ENCODE peak calls at places on chromosomes 13 and 19, in five cellular contexts. I is MCF 10A, N is IMR-90, X is brain microvascular endothelial cell, D is fibroblast of pulmonary artery. K is an unnamed sample.

GRCh38 chr13:114282143-114282685 is 813 bp downstream of the UPF3A start:
- DNase-seq in I (peak), N (peak), X (peak), D (peak), K (peak)

GRCh38 chr13:98664047-98664446 is 87.1 kb upstream of the STK24 start:
- DNase-seq in I (peak), N (peak), X (peak), D (peak), K (no peak)

GRCh38 chr13:39051157-39051556 is 12.9 kb downstream of the NHLRC3 start:
- DNase-seq in I (peak), N (peak), X (no peak), D (peak), K (no peak)

GRCh38 chr13:94854688-94855087 is 142.3 kb upstream of the SOX21 start:
- DNase-seq in I (no peak), N (no peak), X (no peak), D (no peak), K (no peak)

GRCh38 chr13:99087954-99088491 is 110.2 kb upstream of the DOCK9 start:
- DNase-seq in I (no peak), N (no peak), X (no peak), D (no peak), K (peak)

GRCh38 chr13:43072394-43072793 is 49.0 kb downstream of the DNAJC15 start:
- DNase-seq in I (peak), N (no peak), X (no peak), D (peak), K (no peak)

GRCh38 chr13:75384881-75385707 is 96.9 kb downstream of the TBC1D4 start:
- DNase-seq in I (no peak), N (no peak), X (no peak), D (no peak), K (no peak)

GRCh38 chr13:83732755-83733154 is 149.5 kb downstream of the SLITRK1 start:
- DNase-seq in I (no peak), N (no peak), X (no peak), D (no peak), K (no peak)

GRCh38 chr19:31591258-31591657 is 242.0 kb upstream of the TSHZ3 start:
- DNase-seq in I (no peak), N (no peak), X (no peak), D (no peak), K (no peak)

GRCh38 chr19:6465006-6465405 is 935 bp downstream of the CRB3 start:
- DNase-seq in I (no peak), N (no peak), X (no peak), D (no peak), K (no peak)

GRCh38 chr19:52270266-52270885 is 989 bp downstream of the ZNF766 start:
- DNase-seq in I (no peak), N (peak), X (no peak), D (no peak), K (peak)

GRCh38 chr19:18466354-18466753 is 28.4 kb upstream of the ISYNA1 start:
- DNase-seq in I (no peak), N (no peak), X (no peak), D (no peak), K (no peak)

GRCh38 chr19:6729573-6730152 is 7.7 kb downstream of the GPR108 start:
- DNase-seq in I (no peak), N (no peak), X (no peak), D (no peak), K (no peak)

DNA sequence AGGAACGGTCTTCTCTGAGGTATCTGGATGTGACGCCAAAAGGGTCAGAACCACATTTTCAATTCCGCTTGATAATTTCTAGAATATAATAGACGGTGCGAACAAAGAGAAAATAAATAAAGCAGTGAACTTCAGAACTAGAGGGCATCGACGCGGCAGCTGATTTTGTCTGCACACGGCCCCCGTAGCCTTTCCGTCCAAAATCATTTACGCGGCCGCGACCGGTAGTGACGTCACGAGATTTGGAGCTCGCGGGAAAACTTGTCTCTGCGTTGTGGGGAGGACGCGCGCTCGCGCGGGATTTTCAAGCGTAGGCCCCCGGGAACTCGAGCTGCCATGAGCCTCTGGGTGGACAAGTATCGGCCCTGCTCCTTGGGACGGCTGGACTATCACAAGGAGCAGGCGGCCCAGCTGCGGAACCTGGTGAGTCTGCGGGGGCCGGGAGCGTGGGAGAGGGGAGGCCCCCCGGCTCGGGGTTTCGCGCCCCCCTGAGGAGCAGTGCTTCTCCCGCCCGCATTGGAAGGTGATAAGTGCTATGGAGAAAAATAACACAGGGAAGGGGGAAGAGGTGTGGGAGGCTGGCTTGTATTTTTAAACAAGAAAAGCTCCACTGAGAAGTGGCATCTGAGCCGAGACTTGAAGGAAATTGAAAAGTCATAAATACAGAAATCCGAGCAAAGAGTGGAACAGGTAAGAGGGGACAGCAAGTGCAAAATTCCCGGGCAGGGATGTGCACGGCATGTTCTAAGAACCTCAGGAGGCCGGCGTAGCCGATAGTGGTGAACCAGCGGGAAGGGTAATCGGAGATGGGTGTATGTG is at the start of gene RFC3:
- DNase-seq in I (peak), N (peak), X (peak), D (peak), K (peak)
- TF ChIP-seq CTCF in I (no peak), N (no peak), X (no peak), D (no peak), K (no peak)

GRCh38 chr19:17080441-17080803 is 4.8 kb downstream of the MYO9B start:
- DNase-seq in I (no peak), N (no peak), X (no peak), D (no peak), K (no peak)
- TF ChIP-seq CTCF in I (no peak), N (no peak), X (no peak), D (no peak), K (no peak)

DNA sequence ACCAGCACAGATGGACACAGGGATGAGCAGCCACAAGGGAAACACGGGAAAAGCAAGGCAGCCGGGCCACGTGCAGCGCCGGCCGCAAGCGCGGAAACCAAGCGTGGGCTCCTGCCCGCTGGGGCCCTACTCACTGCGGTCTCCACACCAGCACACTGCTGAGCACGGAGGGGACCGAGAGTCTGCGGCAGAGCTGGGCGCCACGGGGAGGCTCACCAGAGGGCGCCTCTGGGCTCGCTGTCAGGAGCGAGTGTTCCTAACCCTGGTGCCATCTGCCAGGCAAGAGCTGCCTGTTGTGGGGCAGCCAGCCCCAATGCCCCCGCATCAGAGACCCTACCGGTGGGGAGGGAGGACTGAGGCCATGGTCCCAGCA is 26.5 kb downstream of the MPND start:
- DNase-seq in I (peak), N (peak), X (no peak), D (no peak), K (peak)
- TF ChIP-seq CTCF in I (peak), N (peak), X (peak), D (peak), K (no peak)

DNA sequence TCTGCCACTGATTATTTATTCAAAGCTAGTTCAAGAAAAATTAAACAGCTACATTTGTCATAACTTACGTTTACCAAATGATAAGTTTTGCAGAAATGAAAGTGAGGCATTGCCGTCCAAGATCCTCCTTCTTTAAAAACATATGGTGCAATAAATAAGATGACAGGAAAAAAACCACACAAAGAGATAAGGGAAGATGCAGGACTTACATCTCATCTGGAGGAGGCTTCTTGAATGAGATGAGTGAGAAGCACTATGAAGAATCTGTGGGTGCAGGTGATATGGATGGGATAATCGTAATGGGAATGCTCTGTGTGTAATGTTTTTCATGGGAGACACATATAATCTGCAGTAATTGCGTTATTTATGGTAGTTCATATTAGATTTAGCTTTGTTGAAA is 12.4 kb downstream of the TNFSF13B start:
- DNase-seq in I (no peak), N (no peak), X (no peak), D (no peak), K (no peak)
- TF ChIP-seq CTCF in I (no peak), N (no peak), X (no peak), D (no peak), K (no peak)

GRCh38 chr13:107907065-107907464 is 308.3 kb downstream of the LIG4 start:
- DNase-seq in I (no peak), N (peak), X (peak), D (no peak), K (no peak)

GRCh38 chr13:107901230-107901629 is 314.1 kb downstream of the LIG4 start:
- DNase-seq in I (no peak), N (no peak), X (no peak), D (no peak), K (no peak)

GRCh38 chr13:107900775-107901174 is 314.6 kb downstream of the LIG4 start:
- DNase-seq in I (peak), N (peak), X (peak), D (peak), K (no peak)

GRCh38 chr13:107901996-107902562 is 313.3 kb downstream of the LIG4 start:
- DNase-seq in I (no peak), N (no peak), X (no peak), D (no peak), K (no peak)

DNA sequence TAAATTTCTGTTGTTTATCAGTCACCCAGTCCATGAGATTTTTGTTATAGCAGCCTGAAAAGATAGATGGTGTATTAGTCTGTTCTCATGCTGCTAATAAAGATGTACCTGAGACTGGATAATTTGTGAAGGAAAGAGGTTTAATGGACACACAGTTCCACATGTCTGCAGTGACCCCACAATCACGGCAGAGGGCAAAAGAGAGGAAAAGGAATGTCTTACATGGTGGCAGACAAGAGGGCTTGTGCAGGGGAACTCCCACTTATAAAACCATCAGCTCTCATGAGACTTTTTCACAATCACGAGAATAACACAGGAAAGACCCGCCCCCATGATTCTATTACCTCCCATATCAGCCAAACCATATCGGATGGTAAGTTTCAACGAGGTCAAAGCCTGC is 309.2 kb downstream of the LIG4 start:
- DNase-seq in I (peak), N (no peak), X (no peak), D (no peak), K (no peak)
- TF ChIP-seq CTCF in I (no peak), N (no peak), X (no peak), D (no peak), K (no peak)

DNA sequence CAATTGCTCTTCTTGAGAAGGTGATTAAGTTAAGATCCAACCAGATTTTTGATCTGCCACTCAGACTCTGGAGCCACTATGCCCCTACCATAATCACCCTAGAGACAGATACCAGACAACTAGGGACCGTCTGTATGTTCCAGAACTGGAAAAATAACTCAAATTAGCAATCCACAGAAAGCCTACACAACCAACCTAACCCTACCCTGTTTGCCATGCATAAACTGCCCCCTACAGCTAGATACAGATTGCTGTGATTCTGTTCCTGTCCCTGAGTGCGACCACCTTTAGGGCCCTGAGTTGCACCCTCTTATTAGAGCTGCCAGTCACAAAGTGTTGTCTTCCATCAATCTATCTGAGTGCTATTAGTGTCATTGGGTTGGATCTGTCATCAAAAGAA is 929.8 kb upstream of the SLITRK1 start:
- DNase-seq in I (no peak), N (no peak), X (no peak), D (no peak), K (no peak)
- TF ChIP-seq CTCF in I (no peak), N (no peak), X (no peak), D (no peak), K (no peak)

GRCh38 chr19:58553799-58554493 is 959 bp downstream of the CHMP2A start:
- DNase-seq in I (no peak), N (no peak), X (no peak), D (no peak), K (no peak)

GRCh38 chr19:58556633-58557252 is 1.7 kb downstream of the UBE2M start:
- DNase-seq in I (no peak), N (no peak), X (no peak), D (no peak), K (no peak)

GRCh38 chr19:58555369-58555885 is 522 bp upstream of the CHMP2A start:
- DNase-seq in I (no peak), N (no peak), X (no peak), D (no peak), K (no peak)

GRCh38 chr19:58555920-58556632 is 1.2 kb upstream of the CHMP2A start:
- DNase-seq in I (no peak), N (no peak), X (no peak), D (no peak), K (no peak)

DNA sequence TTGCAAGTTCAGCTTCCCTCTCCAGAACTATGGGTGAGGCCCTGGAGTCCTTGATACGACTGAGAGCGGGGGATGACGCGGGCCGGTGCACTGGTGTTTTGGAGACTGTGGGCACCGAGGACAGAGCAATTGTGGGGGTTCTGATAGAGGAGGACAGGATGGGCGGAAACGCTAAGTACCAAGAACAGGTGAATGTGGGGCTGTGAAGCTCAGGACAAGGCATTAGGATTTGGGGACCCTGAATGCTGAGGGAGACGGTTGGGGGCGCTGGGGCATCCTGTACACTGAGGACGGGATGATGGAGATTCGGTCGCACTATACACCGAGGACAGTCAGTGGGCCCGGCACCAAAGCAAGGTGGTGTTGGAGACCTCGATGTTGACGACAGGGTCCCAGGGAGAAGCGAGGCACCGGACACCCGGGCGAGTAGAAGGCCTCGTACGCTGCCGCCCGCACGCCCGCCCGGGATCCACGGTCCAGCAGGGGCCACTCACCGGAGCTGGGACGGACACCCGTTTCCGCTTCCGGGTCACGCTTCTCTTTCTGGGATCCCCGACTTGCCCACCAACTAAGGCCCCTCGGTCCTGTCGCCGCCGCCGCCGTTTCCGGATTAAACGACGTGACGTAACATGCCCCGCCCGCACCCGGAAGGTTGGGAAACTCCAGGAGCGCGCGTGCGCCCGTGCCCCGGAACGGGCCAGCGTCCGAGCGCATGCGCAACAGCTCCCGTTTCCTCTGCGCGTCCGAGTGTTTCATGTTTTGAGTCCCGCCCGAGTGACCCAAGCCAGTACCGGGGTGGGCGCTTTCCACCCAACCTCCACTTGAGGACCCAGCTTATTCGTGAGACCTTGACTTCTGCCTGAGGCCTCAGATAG is at the start of gene CHMP2A:
- DNase-seq in I (peak), N (peak), X (peak), D (peak), K (peak)
- TF ChIP-seq CTCF in I (no peak), N (no peak), X (no peak), D (no peak), K (no peak)

GRCh38 chr19:29890392-29890791 is 51.6 kb upstream of the URI1 start:
- DNase-seq in I (no peak), N (no peak), X (no peak), D (no peak), K (no peak)

GRCh38 chr19:29886535-29886934 is 55.5 kb upstream of the URI1 start:
- DNase-seq in I (no peak), N (no peak), X (no peak), D (no peak), K (no peak)

GRCh38 chr19:29889702-29890101 is 52.3 kb upstream of the URI1 start:
- DNase-seq in I (no peak), N (no peak), X (no peak), D (no peak), K (no peak)

GRCh38 chr19:29884466-29884865 is 57.6 kb upstream of the URI1 start:
- DNase-seq in I (no peak), N (no peak), X (no peak), D (no peak), K (no peak)

GRCh38 chr19:29887498-29887897 is 54.5 kb upstream of the URI1 start:
- DNase-seq in I (no peak), N (peak), X (no peak), D (peak), K (no peak)
- TF ChIP-seq CTCF in I (no peak), N (no peak), X (no peak), D (no peak), K (no peak)

DNA sequence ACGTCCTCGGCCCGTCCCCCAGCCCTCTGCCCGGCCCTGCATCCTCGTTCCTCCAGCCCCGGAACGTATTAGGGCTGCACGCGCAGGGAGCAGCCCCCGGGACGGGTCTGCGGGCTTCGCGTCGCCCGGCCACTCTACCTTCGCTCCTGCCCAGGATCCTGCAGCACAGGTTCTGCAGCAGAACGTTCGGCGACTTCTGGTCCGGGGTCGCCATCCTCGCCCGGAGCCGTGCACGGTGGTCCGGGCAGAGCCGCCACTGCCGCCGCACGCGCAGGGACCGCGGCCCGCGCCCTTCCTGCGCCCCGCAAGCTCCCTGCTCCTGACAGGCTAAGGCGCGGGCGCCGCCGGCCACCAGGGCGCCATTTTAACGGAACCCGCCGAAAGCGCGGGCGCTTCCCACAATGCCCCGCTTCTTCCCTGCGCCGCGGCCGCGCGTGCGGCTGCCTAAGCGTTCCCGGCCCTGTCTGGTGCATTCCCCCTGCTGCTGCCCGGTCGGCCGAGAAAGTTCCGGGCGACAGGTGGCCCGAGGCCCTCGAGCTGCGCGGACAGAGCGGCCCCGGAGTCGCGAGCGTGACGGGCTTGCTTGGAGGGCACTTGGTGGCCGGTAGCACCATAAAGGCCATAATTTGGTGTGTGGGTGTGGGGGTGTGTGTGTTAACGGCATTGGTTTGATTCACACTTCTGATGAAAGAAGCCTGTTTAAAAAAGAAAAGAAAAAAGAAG is at the start of gene TUBGCP3:
- DNase-seq in I (peak), N (peak), X (peak), D (peak), K (peak)
- TF ChIP-seq CTCF in I (no peak), N (no peak), X (no peak), D (no peak), K (no peak)